ENCODE peak calls at places on chromosome 7, in five cellular contexts. F is stimulated activated effector memory CD8-positive, alpha-beta T cell treated with anti-CD3 and anti-CD28 coated beads, Interleukin-12 subunit alpha, Interleukin-12 subunit beta, amount 100 ng/mL, for 72 hours; B is activated CD4-positive, alpha-beta T cell treated with anti-CD3 and anti-CD28 coated beads for 36 hours; J is NCI-H1092 treated with DMSO at 0.1 percent for 48 hours; T is natural killer cell. S is an unnamed sample.

GRCh38 chr7:48025630-48026029 is 3.3 kb downstream of the SUN3 start:
- DNase-seq in B (no peak), F (no peak), J (no peak), T (no peak), S (no peak)

GRCh38 chr7:92727755-92728154 is 108.6 kb downstream of the CDK6 start:
- DNase-seq in B (no peak), F (no peak), J (no peak), T (no peak), S (no peak)

GRCh38 chr7:39130304-39130703 is 152.6 kb downstream of the POU6F2 start:
- DNase-seq in B (no peak), T (no peak), F (no peak), J (peak), S (no peak)

GRCh38 chr7:141442781-141443180 is 108.4 kb upstream of the AGK start:
- DNase-seq in F (no peak), J (no peak), B (no peak), T (no peak), S (no peak)

GRCh38 chr7:151025924-151026671 is 1.8 kb upstream of the ATG9B start:
- DNase-seq in J (no peak), F (no peak), B (no peak), T (no peak), S (no peak)

GRCh38 chr7:16479587-16479986 is 14.0 kb upstream of the SOSTDC1 start:
- DNase-seq in T (no peak), B (no peak), F (no peak), J (no peak), S (no peak)

GRCh38 chr7:98956937-98957336 is 78.6 kb downstream of the TRRAP start:
- DNase-seq in B (no peak), F (no peak), J (no peak), T (no peak), S (no peak)

GRCh38 chr7:26345202-26345601 is 53.5 kb downstream of the SNX10 start:
- DNase-seq in F (no peak), J (no peak), T (no peak), B (no peak), S (no peak)

GRCh38 chr7:138008588-138009349 is 6.9 kb upstream of the CREB3L2 start:
- DNase-seq in B (peak), T (peak), F (peak), J (peak), S (no peak)

GRCh38 chr7:23235688-23236280 is 10.8 kb upstream of the GPNMB start:
- DNase-seq in B (no peak), J (no peak), T (no peak), F (no peak), S (no peak)

GRCh38 chr7:33550363-33550762 is 355.0 kb upstream of the BMPER start:
- DNase-seq in F (no peak), B (no peak), T (no peak), J (no peak), S (no peak)

GRCh38 chr7:28203498-28204240 is 23.1 kb upstream of the JAZF1 start:
- DNase-seq in F (no peak), T (peak), B (no peak), J (no peak), S (no peak)

GRCh38 chr7:98399903-98400537 is 870 bp downstream of the BAIAP2L1 start:
- DNase-seq in B (no peak), T (no peak), J (no peak), F (no peak), S (no peak)

GRCh38 chr7:91351374-91351773 is 87.1 kb downstream of the FZD1 start:
- DNase-seq in T (no peak), B (no peak), F (no peak), J (no peak), S (no peak)

GRCh38 chr7:12130664-12131063 is 80.4 kb upstream of the TMEM106B start:
- DNase-seq in B (no peak), F (no peak), T (no peak), J (no peak), S (no peak)